ENCODE peak calls at places on chromosome 18, in five cellular contexts. L is CD8-positive, alpha-beta T cell; K is mammary epithelial cell; R is dorsolateral prefrontal cortex; Z is cardiac muscle cell. T is an unnamed sample.

GRCh38 chr18:51668101-51668500 is 470.6 kb upstream of the MEX3C start:
- DNase-seq in L (no peak), K (peak; percentile 39), R (peak; percentile 57), Z (peak; percentile 63), T (no peak)

GRCh38 chr18:49247786-49248185 is 212.7 kb downstream of the DYM start:
- DNase-seq in L (no peak), K (no peak), R (no peak), Z (peak; percentile 48), T (no peak)

GRCh38 chr18:75160315-75160714 is 48.6 kb downstream of the PTGR3 start:
- DNase-seq in L (no peak), K (no peak), R (no peak), Z (peak; percentile 0), T (no peak)

GRCh38 chr18:27540126-27540525 is 355.0 kb upstream of the CHST9 start:
- DNase-seq in L (no peak), K (no peak), R (no peak), Z (no peak), T (no peak)

GRCh38 chr18:7458873-7459272 is 108.2 kb upstream of the PTPRM start:
- DNase-seq in L (no peak), K (no peak), R (no peak), Z (no peak), T (no peak)

GRCh38 chr18:49193896-49194295 is 243.1 kb upstream of the SMAD7 start:
- DNase-seq in L (no peak), K (peak; percentile 32), R (no peak), Z (no peak), T (no peak)

GRCh38 chr18:80042785-80043184 is 8.6 kb downstream of the RBFA start:
- DNase-seq in L (no peak), K (no peak), R (no peak), Z (no peak), T (no peak)

GRCh38 chr18:62366992-62367391 is 41.9 kb downstream of the TNFRSF11A start:
- DNase-seq in L (no peak), K (no peak), R (no peak), Z (no peak), T (no peak)

GRCh38 chr18:59839931-59840685 is 59.7 kb upstream of the PMAIP1 start:
- DNase-seq in L (no peak), K (no peak), R (no peak), Z (no peak), T (no peak)
- TF ChIP-seq CTCF in L (no peak), K (peak; percentile 2), R (no peak), Z (peak; percentile 6), T (peak; percentile 1)

GRCh38 chr18:36899289-36899688 is 70.4 kb downstream of the KIAA1328 start:
- DNase-seq in L (no peak), K (peak; percentile 26), R (no peak), Z (peak; percentile 9), T (peak; percentile 18)
- TF ChIP-seq CTCF in L (no peak), K (peak; percentile 44), R (no peak), Z (no peak), T (peak; percentile 15)

GRCh38 chr18:22084547-22084946 is 84.8 kb upstream of the GATA6 start:
- DNase-seq in L (no peak), K (no peak), R (no peak), Z (no peak), T (no peak)
- TF ChIP-seq CTCF in L (no peak), K (no peak), R (no peak), Z (no peak), T (no peak)

DNA sequence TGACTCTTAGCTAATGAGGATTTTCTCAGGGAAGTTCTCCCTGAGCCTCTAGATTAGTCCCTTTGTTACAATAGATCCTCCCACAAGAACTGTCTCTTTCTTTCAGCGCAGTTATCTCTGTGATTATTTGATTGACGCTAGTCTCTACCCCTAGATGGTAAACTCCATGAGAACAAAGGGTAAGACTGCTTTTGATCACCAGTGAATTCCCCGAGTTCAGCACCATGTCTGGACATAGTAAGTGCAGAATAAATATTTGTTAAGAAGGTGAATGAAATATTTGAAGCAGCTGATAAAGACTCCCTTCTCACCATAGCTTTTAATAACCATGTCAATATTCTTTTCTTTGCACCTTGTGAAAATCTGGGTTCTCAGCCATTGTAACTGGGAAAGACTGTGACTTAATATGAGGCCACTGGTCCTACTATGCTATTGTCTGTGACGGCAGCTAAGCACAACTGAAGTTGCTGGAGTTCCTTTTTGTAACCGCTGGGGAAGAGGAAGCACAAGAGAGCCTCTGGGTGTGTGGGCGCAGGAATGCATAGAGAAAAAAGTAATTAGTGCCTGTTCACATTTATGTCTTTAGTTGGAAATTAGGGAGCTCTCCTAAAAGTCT is 214.7 kb downstream of the TGIF1 start:
- DNase-seq in L (no peak), K (no peak), R (no peak), Z (peak; percentile 13), T (no peak)
- TF ChIP-seq CTCF in L (no peak), K (peak; percentile 25), R (no peak), Z (no peak), T (peak; percentile 13)

GRCh38 chr18:53567935-53568574 is 656.4 kb downstream of the MBD2 start:
- DNase-seq in L (no peak), K (no peak), R (no peak), Z (peak; percentile 54), T (peak; percentile 2)
- TF ChIP-seq CTCF in L (peak; percentile 42), K (peak; percentile 45), R (peak; percentile 54), Z (peak; percentile 60), T (peak; percentile 62)

DNA sequence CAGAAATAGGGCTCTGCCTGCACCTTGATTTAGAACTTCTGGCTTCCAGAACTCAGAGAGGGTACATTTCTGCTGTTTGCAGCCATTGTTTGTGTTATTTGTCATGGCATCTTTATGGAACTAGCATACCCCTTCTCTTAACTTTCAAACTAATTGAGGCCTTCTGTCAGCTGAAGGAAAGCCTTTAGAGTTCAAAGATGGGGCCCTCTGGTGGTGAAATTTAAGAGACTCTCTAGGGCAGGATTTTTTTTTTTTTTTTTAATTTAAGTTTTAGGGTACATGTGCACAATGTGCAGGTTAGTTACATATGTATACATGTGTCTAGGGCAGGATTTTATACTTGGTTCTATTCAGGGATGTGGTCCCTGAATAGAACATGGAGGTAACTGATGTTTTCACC is 260.6 kb upstream of the LINC00305 start:
- DNase-seq in L (no peak), K (no peak), R (no peak), Z (peak; percentile 1), T (no peak)
- TF ChIP-seq CTCF in L (no peak), K (peak; percentile 9), R (no peak), Z (no peak), T (peak; percentile 40)

GRCh38 chr18:39486268-39486667 is 1920.7 kb upstream of the CELF4 start:
- DNase-seq in L (no peak), K (no peak), R (no peak), Z (no peak), T (no peak)
- TF ChIP-seq CTCF in L (no peak), K (no peak), R (no peak), Z (peak; percentile 12), T (no peak)

DNA sequence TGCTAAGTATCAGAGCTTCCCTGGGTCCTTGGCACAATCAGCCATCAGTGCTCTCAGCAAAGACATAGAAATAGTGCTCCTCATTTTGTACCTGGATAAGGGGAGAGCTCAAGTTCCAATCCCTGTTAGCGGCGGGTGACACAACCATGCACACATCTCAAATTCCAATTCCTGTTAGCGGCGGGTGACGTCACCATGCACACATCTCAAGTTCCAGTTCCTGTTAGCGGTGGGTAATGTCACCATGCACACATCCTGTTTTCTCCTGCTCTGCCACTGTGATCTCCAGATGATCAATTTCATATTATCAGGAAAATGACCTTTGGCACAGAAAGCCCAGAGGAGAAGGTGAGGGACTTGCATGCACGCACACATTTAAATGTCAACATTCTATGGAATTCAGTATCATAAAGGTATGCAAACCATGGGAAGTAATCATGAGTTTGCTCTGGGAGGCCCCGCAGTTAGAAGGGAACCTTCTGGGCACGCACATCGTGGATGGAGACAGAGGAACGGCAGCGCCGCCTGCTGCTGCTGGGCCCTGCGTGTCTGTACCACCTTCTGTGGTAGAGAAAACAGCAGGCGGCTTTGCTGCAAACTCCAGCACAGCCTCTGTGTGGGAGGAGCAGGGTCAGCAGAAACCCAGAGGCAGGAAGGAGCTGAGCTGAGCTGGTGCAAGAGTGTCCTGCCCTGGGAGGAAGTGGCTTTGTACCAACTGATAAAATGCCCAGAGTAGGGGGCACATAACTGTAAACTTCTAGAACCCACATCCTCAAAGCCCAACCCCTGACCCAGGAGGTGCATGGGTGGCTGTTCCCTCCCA is 77.8 kb downstream of the MBP start:
- DNase-seq in L (peak; percentile 87), K (no peak), R (peak; percentile 91), Z (peak; percentile 96), T (peak; percentile 86)
- TF ChIP-seq CTCF in L (peak; percentile 53), K (peak; percentile 23), R (peak; percentile 93), Z (peak; percentile 94), T (peak; percentile 78)

DNA sequence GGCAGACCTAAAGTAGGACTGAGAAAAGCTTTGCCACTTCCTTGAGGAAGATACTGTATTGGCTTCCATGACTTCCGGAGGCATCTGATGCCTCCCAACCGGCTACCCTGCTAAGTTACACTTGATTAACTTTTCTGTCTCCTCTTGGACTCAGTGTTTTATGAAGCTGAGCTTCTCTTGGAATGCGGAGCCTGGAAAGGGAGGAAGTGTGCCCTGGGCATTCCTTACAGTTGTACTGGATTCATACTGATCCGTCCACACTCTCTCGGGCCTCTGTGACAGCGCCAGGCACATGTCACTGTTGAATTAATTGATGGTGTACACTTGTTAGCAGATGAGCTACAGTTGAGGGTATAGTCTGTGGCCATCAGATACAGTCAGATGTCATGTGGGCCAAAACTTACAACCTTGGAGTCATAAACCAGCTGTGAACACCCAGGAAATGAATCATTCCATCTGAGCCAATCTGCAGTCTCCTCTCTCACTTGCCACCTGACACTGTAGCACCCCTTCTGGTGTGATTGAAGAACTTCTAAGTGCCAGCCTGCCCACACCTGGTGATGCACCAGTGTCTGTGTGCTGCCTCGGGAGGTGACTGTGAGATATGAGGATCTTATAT is 122.5 kb downstream of the FHOD3 start:
- DNase-seq in L (no peak), K (peak; percentile 84), R (no peak), Z (no peak), T (no peak)
- TF ChIP-seq CTCF in L (no peak), K (peak; percentile 47), R (no peak), Z (no peak), T (peak; percentile 39)

DNA sequence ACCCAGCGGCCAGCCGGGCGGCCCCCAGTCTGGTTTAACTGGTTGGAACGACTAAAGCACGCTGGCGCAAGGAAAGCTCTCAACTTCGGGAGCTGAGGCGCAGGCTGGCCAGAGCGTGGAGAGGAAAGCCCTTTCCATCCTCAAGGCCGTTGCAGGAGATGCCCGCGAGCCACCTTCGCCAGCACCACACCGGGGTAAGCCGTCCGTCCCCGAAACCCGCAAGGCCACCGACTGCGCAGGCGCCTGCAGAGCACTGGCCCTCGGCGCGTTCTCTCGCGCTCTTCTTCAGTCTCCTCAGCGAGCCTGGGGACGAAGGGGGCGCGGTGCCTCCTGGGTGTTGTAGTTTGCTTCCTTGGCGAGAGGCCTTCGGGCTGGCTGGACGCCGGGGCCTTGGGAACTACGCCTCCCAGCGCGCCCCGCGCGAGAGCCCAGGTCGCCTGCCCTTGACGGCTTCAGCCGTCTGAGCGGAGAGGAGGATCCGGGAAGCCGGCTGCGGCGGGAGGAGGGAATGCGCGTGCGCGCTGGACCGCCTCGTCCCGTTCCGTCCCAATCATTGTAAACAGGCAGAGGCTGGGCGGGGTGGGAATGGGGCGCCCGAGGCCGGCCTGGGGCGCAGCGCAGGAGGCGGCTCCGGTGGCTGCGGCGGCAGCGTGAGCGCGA is at the start of gene RALBP1:
- DNase-seq in L (peak; percentile 97), K (peak; percentile 100), R (peak; percentile 100), Z (peak; percentile 100), T (peak; percentile 98)
- TF ChIP-seq CTCF in L (no peak), K (no peak), R (peak; percentile 47), Z (peak; percentile 8), T (no peak)

T was measured in GM12864.